ENCODE peak calls at places on chromosomes 11 and 22, in five cellular contexts. G, K, M, N and U are unnamed samples.

GRCh38 chr11:96311120-96311568 is 31.9 kb downstream of the MAML2 start:
- DNase-seq in G (no peak), K (peak), M (no peak), N (peak), U (no peak)

GRCh38 chr11:107018274-107018901 is at the start of gene GUCY1A2:
- DNase-seq in G (no peak), K (no peak), M (peak), N (no peak), U (peak)

GRCh38 chr11:114559425-114560310 is at the start of gene NXPE1:
- DNase-seq in G (no peak), K (no peak), M (no peak), N (no peak), U (no peak)

GRCh38 chr11:27229511-27230174 is 133.4 kb downstream of the CCDC34 start:
- DNase-seq in G (no peak), K (no peak), M (no peak), N (no peak), U (no peak)

GRCh38 chr22:47275479-47276218 is 513.2 kb downstream of the TBC1D22A start:
- DNase-seq in G (no peak), K (no peak), M (no peak), N (no peak), U (no peak)

GRCh38 chr22:25282346-25282670 is 62.9 kb downstream of the CRYBB2 start:
- DNase-seq in G (no peak), K (no peak), M (no peak), N (no peak), U (peak)

GRCh38 chr11:65471410-65471762 is 27.5 kb upstream of the MALAT1 start:
- DNase-seq in G (no peak), K (peak), M (peak), N (no peak), U (peak)

GRCh38 chr11:32891657-32892354 is 805 bp upstream of the QSER1 start:
- DNase-seq in G (no peak), K (peak), M (no peak), N (peak), U (peak)

GRCh38 chr11:128196235-128196634 is 391.1 kb downstream of the ETS1 start:
- DNase-seq in G (no peak), K (no peak), M (no peak), N (no peak), U (no peak)

GRCh38 chr11:57309106-57310059 is 15.4 kb downstream of the TNKS1BP1 start:
- DNase-seq in G (no peak), K (no peak), M (no peak), N (no peak), U (no peak)

GRCh38 chr11:97092823-97093222 is 703.0 kb downstream of the JRKL start:
- DNase-seq in G (no peak), K (no peak), M (no peak), N (peak), U (no peak)

GRCh38 chr22:45627489-45628233 is 44.0 kb upstream of the ATXN10 start:
- DNase-seq in G (no peak), K (no peak), M (no peak), N (no peak), U (no peak)

GRCh38 chr11:72625746-72626636 is 48.2 kb downstream of the PDE2A start:
- DNase-seq in G (no peak), K (no peak), M (peak), N (no peak), U (peak)

GRCh38 chr22:39311592-39312400 is 7.6 kb downstream of the RPL3 start:
- DNase-seq in G (no peak), K (no peak), M (peak), N (no peak), U (peak)

GRCh38 chr11:80473562-80473961 is 1032.7 kb upstream of the TENM4 start:
- DNase-seq in G (no peak), K (no peak), M (no peak), N (no peak), U (peak)

GRCh38 chr11:134332189-134332631 is 422 bp downstream of the GLB1L2 start:
- DNase-seq in G (no peak), K (peak), M (no peak), N (no peak), U (peak)

GRCh38 chr22:46650078-46650810 is 30.1 kb downstream of the GRAMD4 start:
- DNase-seq in G (no peak), K (no peak), M (no peak), N (no peak), U (no peak)

GRCh38 chr22:46012182-46012880 is 35.4 kb upstream of the WNT7B start:
- DNase-seq in G (no peak), K (no peak), M (peak), N (no peak), U (no peak)

GRCh38 chr22:35335468-35335867 is 35.8 kb downstream of the TOM1 start:
- DNase-seq in G (no peak), K (no peak), M (no peak), N (no peak), U (no peak)

GRCh38 chr11:78140392-78141077 is 1.1 kb upstream of the ALG8 start:
- DNase-seq in G (no peak), K (no peak), M (no peak), N (no peak), U (no peak)

GRCh38 chr11:73951797-73952196 is 971 bp downstream of the DNAJB13 start:
- DNase-seq in G (no peak), K (peak), M (no peak), N (peak), U (no peak)

GRCh38 chr22:44584256-44584902 is 86.3 kb upstream of the RTL6 start:
- DNase-seq in G (no peak), K (no peak), M (peak), N (no peak), U (no peak)

GRCh38 chr11:64218628-64219353 is 7.2 kb downstream of the TRPT1 start:
- DNase-seq in G (no peak), K (no peak), M (peak), N (no peak), U (no peak)

GRCh38 chr11:81658722-81659121 is 1074.9 kb downstream of the FAM181B start:
- DNase-seq in G (no peak), K (no peak), M (no peak), N (no peak), U (peak)

GRCh38 chr22:46514592-46515207 is 22.7 kb downstream of the CELSR1 start:
- DNase-seq in G (no peak), K (no peak), M (no peak), N (no peak), U (no peak)

GRCh38 chr11:118152020-118152551 is 537 bp downstream of the SCN4B start:
- DNase-seq in G (no peak), K (no peak), M (peak), N (no peak), U (peak)

GRCh38 chr22:24140357-24140756 is 40.9 kb upstream of the SUSD2 start:
- DNase-seq in G (no peak), K (no peak), M (no peak), N (no peak), U (no peak)

GRCh38 chr11:46357483-46357936 is 10.2 kb downstream of the DGKZ start:
- DNase-seq in G (no peak), K (no peak), M (no peak), N (peak), U (no peak)

GRCh38 chr22:25206998-25207397 is 7.3 kb downstream of the CRYBB3 start:
- DNase-seq in G (no peak), K (no peak), M (no peak), N (no peak), U (no peak)